ENCODE peak calls at places on chromosomes 1 and 21, in six cellular contexts. W, L, N, H, Q and X are unnamed samples. For H3K4me1, the result is how much of the 10 kb centered on the place peaks cover.

GRCh38 chr1:76781447-76781846 is 85.8 kb upstream of the ST6GALNAC5 start:
- DNase-seq in W (no peak), L (no peak), N (no peak), H (no peak), Q (no peak), X (no peak)

GRCh38 chr1:184296466-184297243 is 90.2 kb upstream of the C1orf21 start:
- DNase-seq in W (no peak), L (no peak), N (no peak), H (peak), Q (no peak), X (no peak)

GRCh38 chr1:18580676-18581419 is 49.8 kb upstream of the PAX7 start:
- DNase-seq in W (no peak), L (no peak), N (no peak), H (no peak), Q (no peak), X (no peak)

GRCh38 chr1:116259665-116260064 is 113.4 kb upstream of the ATP1A1 start:
- DNase-seq in W (no peak), L (peak), N (no peak), H (no peak), Q (no peak), X (peak)

GRCh38 chr1:235918481-235918880 is 51.8 kb upstream of the LYST start:
- DNase-seq in W (no peak), L (no peak), N (no peak), H (no peak), Q (no peak), X (no peak)

GRCh38 chr1:54377040-54377691 is 29.0 kb downstream of the SSBP3 start:
- DNase-seq in W (no peak), L (peak), N (no peak), H (no peak), Q (no peak), X (peak)

GRCh38 chr1:151171190-151171589 is 4.6 kb downstream of the TMOD4 start:
- DNase-seq in W (no peak), L (no peak), N (no peak), H (no peak), Q (no peak), X (no peak)

GRCh38 chr1:225483818-225484656 is 56.2 kb upstream of the LBR start:
- DNase-seq in W (no peak), L (no peak), N (no peak), H (no peak), Q (no peak), X (no peak)

GRCh38 chr1:232998138-232998537 is 47.7 kb downstream of the NTPCR start:
- DNase-seq in W (no peak), L (no peak), N (no peak), H (no peak), Q (no peak), X (no peak)

GRCh38 chr1:36207339-36207738 is 16.9 kb upstream of the THRAP3 start:
- DNase-seq in W (no peak), L (peak), N (no peak), H (peak), Q (no peak), X (peak)

GRCh38 chr1:156416993-156417699 is 48.1 kb downstream of the RHBG start:
- DNase-seq in W (no peak), L (no peak), N (no peak), H (no peak), Q (no peak), X (no peak)

GRCh38 chr1:226646026-226646869 is 92.8 kb downstream of the ITPKB start:
- DNase-seq in W (no peak), L (no peak), N (no peak), H (peak), Q (no peak), X (no peak)

GRCh38 chr1:201295861-201296260 is 12.6 kb downstream of the PKP1 start:
- DNase-seq in W (no peak), L (no peak), N (no peak), H (peak), Q (peak), X (no peak)

GRCh38 chr1:1677718-1678580 is 14.6 kb downstream of the SLC35E2B start:
- DNase-seq in W (no peak), L (peak), N (no peak), H (no peak), Q (no peak), X (peak)

GRCh38 chr1:204945565-204945977 is 74.9 kb downstream of the NFASC start:
- DNase-seq in W (no peak), L (no peak), N (no peak), H (no peak), Q (no peak), X (no peak)

GRCh38 chr21:45990741-45991605 is 9.4 kb downstream of the COL6A1 start:
- DNase-seq in W (no peak), L (no peak), N (no peak), H (no peak), Q (no peak), X (no peak)

GRCh38 chr1:227774721-227775665 is 39.8 kb downstream of the SNAP47 start:
- DNase-seq in W (no peak), L (no peak), N (no peak), H (no peak), Q (no peak), X (no peak)

GRCh38 chr1:209527372-209527771 is 56.1 kb upstream of the CAMK1G start:
- DNase-seq in W (no peak), L (no peak), N (no peak), H (no peak), Q (peak), X (no peak)

GRCh38 chr1:114861384-114861783 is 6.7 kb downstream of the SYCP1 start:
- DNase-seq in W (no peak), L (no peak), N (no peak), H (no peak), Q (no peak), X (peak)

GRCh38 chr1:10232213-10232612 is 21.8 kb downstream of the KIF1B start:
- DNase-seq in W (no peak), L (no peak), N (no peak), H (no peak), Q (no peak), X (no peak)

GRCh38 chr1:5681654-5682053 is 310.6 kb downstream of the NPHP4 start:
- DNase-seq in W (no peak), L (no peak), N (no peak), H (no peak), Q (no peak), X (no peak)

GRCh38 chr1:209723761-209724693 is 19.4 kb downstream of the HSD11B1 start:
- DNase-seq in W (no peak), L (no peak), N (no peak), H (no peak), Q (no peak), X (no peak)

GRCh38 chr1:180927348-180927747 is 14.7 kb downstream of the KIAA1614 start:
- DNase-seq in W (no peak), L (no peak), N (no peak), H (no peak), Q (no peak), X (no peak)

GRCh38 chr1:211607752-211608478 is 29.0 kb upstream of the SLC30A1 start:
- DNase-seq in W (no peak), L (no peak), N (no peak), H (no peak), Q (no peak), X (no peak)

DNA sequence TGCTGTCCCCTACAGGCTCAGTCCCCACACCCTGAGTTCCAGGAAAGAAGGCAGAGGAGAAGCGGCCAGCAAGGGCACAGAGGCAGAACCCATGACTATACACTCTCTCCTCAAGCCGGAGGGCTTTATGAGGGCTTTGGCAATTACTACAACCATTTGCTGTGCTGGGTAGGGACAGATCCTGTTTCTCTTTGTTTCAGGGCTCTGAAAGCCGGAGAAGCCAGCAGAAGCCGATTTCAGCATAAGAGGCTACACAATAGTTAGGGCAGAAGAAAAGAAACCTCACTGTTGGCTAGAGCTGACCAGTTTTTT is 13.9 kb downstream of the GPR3 start:
- DNase-seq in W (peak), L (no peak), N (no peak), H (no peak), Q (no peak), X (no peak)
- H3K4me3 ChIP-seq in W (peak), L (peak), N (no peak), H (no peak), Q (no peak), X (no peak)

DNA sequence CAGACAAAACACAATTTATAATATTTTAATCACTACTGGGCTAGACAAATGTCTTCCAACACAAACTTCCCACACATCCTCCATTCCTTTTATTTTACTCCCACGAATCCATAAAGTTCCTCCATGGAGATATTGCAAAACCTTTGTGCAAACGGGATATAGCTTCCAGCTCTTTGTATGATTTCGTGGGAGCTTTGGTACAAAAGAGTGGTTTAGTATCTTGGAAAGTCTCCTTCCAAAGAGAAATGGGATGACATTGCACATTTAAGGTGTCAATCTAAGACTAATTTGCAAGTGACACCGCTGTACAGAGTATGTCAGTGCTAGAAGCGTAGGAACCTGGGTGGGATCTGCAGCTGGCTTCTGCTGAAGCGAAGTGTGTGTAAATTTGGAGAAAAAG is 455.2 kb upstream of the RUNX1 start:
- DNase-seq in W (no peak), L (no peak), N (no peak), H (no peak), Q (no peak), X (no peak)
- H3K4me1 ChIP-seq in W (under half), L (under half), N (under half), H (under half), Q (under half), X (under half)

DNA sequence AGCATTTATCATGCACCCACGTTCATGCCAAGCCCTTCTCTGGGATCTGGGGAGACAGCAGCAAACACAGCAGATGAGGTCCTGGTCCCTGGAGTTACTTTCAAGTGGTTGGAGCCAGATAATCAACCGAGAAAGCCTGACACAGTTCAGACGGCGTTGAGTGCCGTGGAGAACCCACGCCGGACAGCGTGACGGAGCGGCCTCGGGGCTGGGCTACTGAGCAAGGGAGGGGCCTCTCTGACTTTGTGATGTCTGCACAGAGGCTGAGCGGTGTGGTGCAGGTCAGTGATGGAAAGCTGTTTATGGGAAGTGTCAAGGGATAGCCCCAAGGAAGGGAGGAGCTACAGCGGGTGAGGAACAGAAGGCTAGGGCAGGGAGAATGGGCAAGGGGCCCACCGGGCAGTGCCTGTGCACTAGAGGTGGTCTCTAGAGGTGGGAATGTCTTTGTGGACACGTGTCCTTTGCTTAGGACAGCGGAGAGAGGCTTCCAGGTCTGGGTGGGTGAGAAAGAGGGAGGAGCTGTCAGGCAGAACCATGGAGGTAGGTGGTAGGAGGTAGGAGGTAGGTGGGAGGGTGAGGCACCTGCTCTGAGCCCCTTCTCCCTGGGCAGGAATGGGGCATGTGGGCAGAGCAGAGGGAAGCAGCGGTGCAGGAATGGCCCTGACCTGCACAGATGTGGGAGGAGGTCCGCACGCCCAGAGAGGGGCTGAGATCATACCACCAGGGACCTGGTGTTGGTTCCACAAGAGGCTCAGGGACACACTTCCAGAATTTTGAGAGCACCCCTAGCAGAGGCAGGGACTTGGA is 62.8 kb downstream of the RUNX3 start:
- DNase-seq in W (no peak), L (no peak), N (no peak), H (no peak), Q (no peak), X (no peak)
- H2AFZ ChIP-seq in W (no peak), L (no peak), N (no peak), H (no peak), Q (no peak), X (no peak)

DNA sequence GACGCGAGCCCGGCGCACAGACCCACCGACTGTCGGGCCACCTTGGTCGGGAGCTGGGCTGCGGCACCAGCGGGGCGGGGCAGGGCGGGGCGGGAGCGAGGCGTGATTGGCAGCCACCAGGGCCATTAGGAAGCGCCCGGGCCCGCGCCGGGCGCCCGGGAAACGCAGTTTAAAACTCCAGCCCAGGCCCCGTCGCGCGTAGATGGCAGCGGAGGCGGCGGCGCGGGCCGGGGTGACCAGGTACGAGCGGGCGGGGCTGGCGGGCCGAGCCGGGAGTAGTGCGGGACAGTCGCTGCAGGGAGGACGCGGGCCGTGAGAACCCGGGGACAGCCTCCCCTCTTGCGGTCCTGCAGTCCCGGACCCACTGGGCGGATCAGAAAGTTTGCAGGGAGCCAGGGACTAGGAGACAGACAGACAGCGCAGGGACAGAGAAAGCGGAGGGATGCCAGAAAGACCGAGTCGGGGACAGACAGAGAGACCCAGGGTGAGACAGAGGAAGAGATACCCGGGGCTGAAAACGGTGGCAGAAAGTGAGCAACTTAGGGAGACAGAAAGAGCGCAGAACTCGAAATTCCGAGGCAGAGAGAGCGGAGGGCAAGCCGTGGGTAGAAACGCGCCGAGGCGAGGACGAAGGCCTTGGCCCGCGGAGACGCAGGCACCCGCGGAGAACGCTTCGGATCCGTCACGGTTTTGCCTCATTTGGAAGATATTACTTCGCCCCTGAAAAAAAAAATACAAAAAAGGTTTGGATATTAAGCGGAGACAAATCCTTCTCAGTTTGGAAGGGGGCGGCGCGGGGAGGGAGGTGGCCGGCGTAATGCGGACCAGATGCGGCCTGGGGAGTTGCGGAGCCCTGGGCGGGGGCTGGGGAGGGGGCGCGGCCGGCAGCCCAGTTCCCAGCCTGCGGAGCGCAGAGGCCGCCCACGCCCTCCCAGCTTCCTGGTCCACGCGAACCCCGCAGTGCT is at the start of gene DMBX1:
- DNase-seq in W (peak), L (no peak), N (peak), H (no peak), Q (peak), X (peak)
- H3K4me3 ChIP-seq in W (peak), L (no peak), N (peak), H (no peak), Q (peak), X (peak)

DNA sequence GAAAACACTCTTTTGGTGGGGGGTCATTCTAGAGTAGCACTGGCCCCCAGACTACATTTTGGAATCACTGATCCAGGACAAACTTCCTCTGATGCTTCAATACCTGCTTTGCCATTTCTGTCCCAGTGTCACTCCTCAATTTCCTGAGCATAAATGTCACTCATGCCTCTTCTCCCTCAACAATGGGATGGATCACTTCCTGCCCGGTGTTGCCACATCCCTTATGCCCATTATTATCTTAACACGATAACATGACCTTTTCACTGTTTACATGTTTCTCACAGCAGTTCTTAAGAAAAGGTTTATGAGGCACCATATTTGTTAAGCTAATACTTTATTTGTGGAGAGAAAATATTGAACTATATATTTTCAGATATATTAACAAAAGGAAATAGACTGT is 3.9 kb upstream of the ITLN1 start:
- DNase-seq in W (no peak), L (no peak), N (no peak), H (no peak), Q (no peak), X (no peak)
- H3K4me1 ChIP-seq in W (under half), L (under half), N (under half), H (under half), Q (under half), X (under half)

GRCh38 chr1:6864166-6864565 is 78.9 kb downstream of the CAMTA1 start:
- DNase-seq in W (no peak), L (no peak), N (no peak), H (no peak), Q (peak), X (no peak)
- H2AFZ ChIP-seq in W (no peak), L (no peak), N (no peak), H (no peak), Q (no peak), X (no peak)